ENCODE peak calls at places on chromosomes 6 and 20, in seven cellular contexts. P, L, R, K, Z, T and A are unnamed samples.

GRCh38 chr20:14142171-14142570 is 146.9 kb downstream of the MACROD2 start:
- DNase-seq in P (peak; percentile 84), L (peak; percentile 97), R (peak; percentile 19), K (peak; percentile 58), Z (peak; percentile 70), T (peak; percentile 42), A (peak; percentile 72)

GRCh38 chr6:39387785-39388184 is 65.3 kb upstream of the KCNK16 start:
- DNase-seq in P (no peak), L (no peak), R (no peak), K (no peak), Z (no peak), T (no peak), A (no peak)

GRCh38 chr6:142478117-142478516 is 176.3 kb downstream of the ADGRG6 start:
- DNase-seq in P (peak; percentile 37), L (peak; percentile 76), R (peak; percentile 41), K (no peak), Z (no peak), T (peak; percentile 42), A (no peak)

GRCh38 chr20:11891827-11892521 is 25.7 kb upstream of the BTBD3 start:
- DNase-seq in P (peak; percentile 80), L (peak; percentile 96), R (peak; percentile 62), K (peak; percentile 77), Z (peak; percentile 38), T (peak; percentile 82), A (peak; percentile 77)

GRCh38 chr6:32047084-32047478 is 8.9 kb downstream of the CYP21A2 start:
- DNase-seq in P (no peak), L (peak; percentile 71), R (peak; percentile 24), K (no peak), Z (no peak), T (peak; percentile 83), A (peak; percentile 36)

GRCh38 chr6:150491131-150491795 is 108.4 kb upstream of the PLEKHG1 start:
- DNase-seq in P (no peak), L (no peak), R (no peak), K (no peak), Z (no peak), T (no peak), A (no peak)

GRCh38 chr6:110053395-110054240 is 75.5 kb downstream of the GPR6 start:
- DNase-seq in P (no peak), L (peak; percentile 72), R (peak; percentile 68), K (no peak), Z (peak; percentile 18), T (peak; percentile 66), A (peak; percentile 45)

GRCh38 chr6:21636876-21637275 is 43.3 kb downstream of the SOX4 start:
- DNase-seq in P (no peak), L (no peak), R (peak; percentile 7), K (no peak), Z (no peak), T (no peak), A (no peak)

GRCh38 chr6:16514249-16514648 is 247.0 kb downstream of the ATXN1 start:
- DNase-seq in P (peak; percentile 37), L (peak; percentile 81), R (peak; percentile 76), K (no peak), Z (peak; percentile 17), T (peak; percentile 64), A (no peak)

GRCh38 chr6:168990352-168990751 is 263.3 kb downstream of the THBS2 start:
- DNase-seq in P (no peak), L (no peak), R (no peak), K (no peak), Z (no peak), T (no peak), A (no peak)

GRCh38 chr6:358847-359246 is 32.7 kb upstream of the IRF4 start:
- DNase-seq in P (no peak), L (no peak), R (no peak), K (no peak), Z (no peak), T (no peak), A (no peak)

GRCh38 chr20:1474817-1475603 is 8.4 kb upstream of the NSFL1C start:
- DNase-seq in P (no peak), L (peak; percentile 79), R (no peak), K (no peak), Z (no peak), T (no peak), A (no peak)

GRCh38 chr20:62611794-62612193 is 30.5 kb upstream of the SLCO4A1 start:
- DNase-seq in P (no peak), L (no peak), R (no peak), K (no peak), Z (no peak), T (no peak), A (no peak)

GRCh38 chr6:126628125-126628524 is 288.2 kb downstream of the CENPW start:
- DNase-seq in P (no peak), L (peak; percentile 72), R (no peak), K (no peak), Z (no peak), T (no peak), A (no peak)

GRCh38 chr6:37696841-37697735 is 595 bp downstream of the MDGA1 start:
- DNase-seq in P (no peak), L (no peak), R (no peak), K (peak; percentile 64), Z (no peak), T (peak; percentile 43), A (no peak)

GRCh38 chr6:170091000-170091638 is 199.8 kb downstream of the DLL1 start:
- DNase-seq in P (no peak), L (peak; percentile 33), R (no peak), K (peak; percentile 23), Z (no peak), T (no peak), A (no peak)

GRCh38 chr6:38155144-38155543 is 335.6 kb downstream of the ZFAND3 start:
- DNase-seq in P (no peak), L (no peak), R (peak; percentile 35), K (no peak), Z (no peak), T (peak; percentile 96), A (no peak)

GRCh38 chr20:17910828-17911294 is 57.7 kb downstream of the SNX5 start:
- DNase-seq in P (no peak), L (peak; percentile 67), R (peak; percentile 81), K (no peak), Z (peak; percentile 49), T (peak; percentile 92), A (no peak)

GRCh38 chr20:5658897-5659296 is 91.3 kb upstream of the SHLD1 start:
- DNase-seq in P (no peak), L (peak; percentile 22), R (peak; percentile 91), K (no peak), Z (no peak), T (peak; percentile 92), A (peak; percentile 9)

GRCh38 chr20:53028337-53029007 is 56.3 kb downstream of the TSHZ2 start:
- DNase-seq in P (no peak), L (no peak), R (no peak), K (no peak), Z (no peak), T (peak; percentile 30), A (no peak)

GRCh38 chr20:32743237-32744112 is at the start of gene COMMD7:
- DNase-seq in P (peak; percentile 90), L (peak; percentile 84), R (peak; percentile 44), K (peak; percentile 80), Z (peak; percentile 58), T (peak; percentile 67), A (no peak)

GRCh38 chr20:9514461-9515210 is at the start of gene LAMP5:
- DNase-seq in P (peak; percentile 86), L (peak; percentile 86), R (peak; percentile 29), K (peak; percentile 80), Z (no peak), T (peak; percentile 10), A (peak; percentile 72)

GRCh38 chr6:25014806-25015560 is 79.2 kb upstream of the RIPOR2 start:
- DNase-seq in P (no peak), L (peak; percentile 71), R (peak; percentile 78), K (no peak), Z (peak; percentile 35), T (peak; percentile 96), A (no peak)

GRCh38 chr20:41408986-41409385 is 42.4 kb upstream of the EMILIN3 start:
- DNase-seq in P (no peak), L (no peak), R (no peak), K (no peak), Z (no peak), T (no peak), A (no peak)

GRCh38 chr20:41413169-41413568 is 46.6 kb upstream of the EMILIN3 start:
- DNase-seq in P (no peak), L (no peak), R (no peak), K (no peak), Z (no peak), T (no peak), A (no peak)

GRCh38 chr20:41412324-41412723 is 45.7 kb upstream of the EMILIN3 start:
- DNase-seq in P (no peak), L (no peak), R (no peak), K (no peak), Z (no peak), T (no peak), A (no peak)

GRCh38 chr20:41408131-41408789 is 41.6 kb upstream of the EMILIN3 start:
- DNase-seq in P (no peak), L (no peak), R (no peak), K (no peak), Z (no peak), T (no peak), A (no peak)

DNA sequence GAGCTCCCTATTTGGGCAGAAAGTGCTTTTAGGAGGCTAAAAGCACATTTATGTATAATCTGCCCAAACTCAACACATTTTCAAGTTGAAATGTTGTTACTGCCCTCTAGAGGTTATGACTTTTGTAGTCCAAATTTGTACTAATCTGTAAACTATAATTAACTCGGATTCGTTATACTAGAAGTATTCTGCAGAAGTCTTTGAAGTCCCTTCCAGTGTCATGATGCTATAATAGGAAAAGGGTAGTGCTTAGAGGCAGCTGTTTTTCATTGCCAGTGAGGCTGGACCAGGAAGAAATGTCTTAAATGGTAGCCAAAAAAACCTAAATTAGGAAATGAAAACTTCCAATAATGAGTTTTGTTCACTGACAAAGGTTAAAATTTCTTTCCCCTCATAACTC is 44.8 kb upstream of the EMILIN3 start:
- DNase-seq in P (no peak), L (no peak), R (peak; percentile 28), K (no peak), Z (no peak), T (peak; percentile 30), A (no peak)
- H3K18ac ChIP-seq in P (no peak overlapping the region), L (no peak overlapping the region), R (no peak overlapping the region), K (no peak overlapping the region), Z (no peak overlapping the region), T (no peak overlapping the region), A (no peak overlapping the region)

GRCh38 chr6:146310628-146311027 is 233.0 kb upstream of the RAB32 start:
- DNase-seq in P (no peak), L (no peak), R (no peak), K (no peak), Z (no peak), T (no peak), A (no peak)
- H3K23ac ChIP-seq in P (no peak overlapping the region), L (no peak overlapping the region), R (no peak overlapping the region), K (no peak overlapping the region), Z (no peak overlapping the region), T (no peak overlapping the region), A (no peak overlapping the region)

GRCh38 chr20:44886828-44887227 is 1.3 kb downstream of the YWHAB start:
- DNase-seq in P (no peak), L (no peak), R (no peak), K (no peak), Z (no peak), T (no peak), A (no peak)
- H3K27ac ChIP-seq in P (no peak overlapping the region), L (no peak overlapping the region), R (peak overlapping the region; percentile 95), K (no peak overlapping the region), Z (no peak overlapping the region), T (no peak overlapping the region), A (no peak overlapping the region)

DNA sequence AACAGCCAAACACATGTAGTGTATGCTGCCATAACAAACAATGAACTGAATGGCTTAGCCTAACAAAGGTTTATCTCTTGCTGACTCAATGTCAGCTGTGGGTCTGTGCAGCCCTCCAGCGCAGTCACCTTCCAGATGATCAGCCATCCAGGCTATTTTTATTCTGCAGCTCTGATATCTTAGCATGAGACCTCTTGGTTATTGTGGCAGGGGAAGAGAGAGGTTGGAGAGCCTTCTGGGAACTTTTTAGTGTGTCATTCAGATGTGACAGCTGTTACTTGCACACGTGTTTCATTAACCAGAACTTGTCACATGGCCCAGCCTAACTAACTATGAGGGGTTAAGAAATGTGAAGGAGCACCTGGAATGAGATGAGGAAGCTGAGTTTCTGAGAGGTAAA is 202.5 kb downstream of the DHX35 start:
- DNase-seq in P (no peak), L (no peak), R (no peak), K (peak; percentile 1), Z (no peak), T (no peak), A (no peak)
- H3K18ac ChIP-seq in P (no peak overlapping the region), L (no peak overlapping the region), R (no peak overlapping the region), K (no peak overlapping the region), Z (no peak overlapping the region), T (no peak overlapping the region), A (no peak overlapping the region)